ENCODE peak calls at places on chromosomes 6 and 20, in four cellular contexts. V is endodermal cell, P is K562, A is SK-N-SH. K is an unnamed sample. For H3K4me1, the result is how much of the 10 kb centered on the place peaks cover.

GRCh38 chr6:45619994-45620471 is 242.3 kb upstream of the SUPT3H start:
- DNase-seq in V (no peak), P (no peak), A (no peak), K (no peak)

GRCh38 chr6:158787395-158787794 is 31.8 kb downstream of the EZR start:
- DNase-seq in V (peak), P (no peak), A (no peak), K (no peak)

GRCh38 chr20:64111841-64112641 is 4.7 kb upstream of the NPBWR2 start:
- DNase-seq in V (peak), P (no peak), A (peak), K (no peak)

GRCh38 chr6:160116411-160116810 is 5.2 kb upstream of the SLC22A1 start:
- DNase-seq in V (no peak), P (no peak), A (no peak), K (no peak)

GRCh38 chr20:4483481-4483880 is 238.2 kb upstream of the PRND start:
- DNase-seq in V (no peak), P (no peak), A (no peak), K (no peak)

GRCh38 chr20:46056970-46057855 is 28.2 kb downstream of the SLC12A5 start:
- DNase-seq in V (peak), P (peak), A (no peak), K (peak)

GRCh38 chr6:89940225-89941027 is 46.2 kb downstream of the GJA10 start:
- DNase-seq in V (peak), P (peak), A (peak), K (peak)

GRCh38 chr6:77180367-77180766 is 282.9 kb downstream of the HTR1B start:
- DNase-seq in V (no peak), P (no peak), A (no peak), K (peak)

GRCh38 chr20:56630506-56631317 is 1.6 kb downstream of the TFAP2C start:
- DNase-seq in V (peak), P (no peak), A (peak), K (peak)

GRCh38 chr6:139820191-139820590 is 445.7 kb upstream of the CITED2 start:
- DNase-seq in V (no peak), P (no peak), A (no peak), K (no peak)

GRCh38 chr6:161161121-161161520 is 112.7 kb downstream of the AGPAT4 start:
- DNase-seq in V (no peak), P (no peak), A (no peak), K (no peak)

GRCh38 chr6:47698342-47698787 is at the start of gene ADGRF4:
- DNase-seq in V (no peak), P (no peak), A (no peak), K (no peak)

GRCh38 chr6:112225691-112226090 is 28.7 kb downstream of the LAMA4 start:
- DNase-seq in V (no peak), P (no peak), A (no peak), K (no peak)

GRCh38 chr20:6635034-6635736 is 132.3 kb upstream of the BMP2 start:
- DNase-seq in V (no peak), P (no peak), A (no peak), K (no peak)

GRCh38 chr6:157650801-157651200 is 172.2 kb upstream of the SNX9 start:
- DNase-seq in V (no peak), P (no peak), A (no peak), K (no peak)
- H3K4me1 ChIP-seq in V (under half), P (under half), A (under half), K (under half)

DNA sequence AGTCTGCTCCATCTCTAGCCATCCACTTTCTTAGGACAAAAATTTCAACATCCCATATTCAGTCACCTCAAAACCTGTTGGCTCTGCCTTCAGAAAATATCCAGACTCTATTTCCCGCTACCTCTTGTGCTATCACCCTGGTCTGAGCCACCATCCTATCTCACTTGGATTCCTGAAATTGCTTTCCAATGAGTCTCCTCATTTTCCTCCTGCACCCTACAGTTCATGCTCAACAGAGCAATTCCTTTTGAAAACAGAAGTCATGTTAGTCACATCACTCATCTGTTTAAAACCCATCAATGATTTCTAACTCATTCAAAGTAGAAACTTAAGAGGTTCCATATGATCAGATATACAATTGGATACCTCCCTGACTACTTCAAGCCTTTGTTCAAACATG is 229.9 kb downstream of the ADGRG6 start:
- DNase-seq in V (no peak), P (no peak), A (no peak), K (peak)
- H3K4me1 ChIP-seq in V (under half), P (under half), A (under half), K (under half)

GRCh38 chr6:63897459-63897858 is 261.9 kb downstream of the PHF3 start:
- DNase-seq in V (no peak), P (no peak), A (no peak), K (no peak)
- H3K4me1 ChIP-seq in V (under half), P (under half), A (under half), K (under half)

GRCh38 chr6:16729744-16730143 is 31.5 kb downstream of the ATXN1 start:
- DNase-seq in V (no peak), P (no peak), A (no peak), K (no peak)

GRCh38 chr6:16725145-16725864 is 36.0 kb downstream of the ATXN1 start:
- DNase-seq in V (no peak), P (no peak), A (no peak), K (no peak)

GRCh38 chr6:16729183-16729696 is 32.0 kb downstream of the ATXN1 start:
- DNase-seq in V (no peak), P (no peak), A (no peak), K (no peak)

GRCh38 chr6:16728513-16729182 is 32.6 kb downstream of the ATXN1 start:
- DNase-seq in V (no peak), P (no peak), A (no peak), K (no peak)

DNA sequence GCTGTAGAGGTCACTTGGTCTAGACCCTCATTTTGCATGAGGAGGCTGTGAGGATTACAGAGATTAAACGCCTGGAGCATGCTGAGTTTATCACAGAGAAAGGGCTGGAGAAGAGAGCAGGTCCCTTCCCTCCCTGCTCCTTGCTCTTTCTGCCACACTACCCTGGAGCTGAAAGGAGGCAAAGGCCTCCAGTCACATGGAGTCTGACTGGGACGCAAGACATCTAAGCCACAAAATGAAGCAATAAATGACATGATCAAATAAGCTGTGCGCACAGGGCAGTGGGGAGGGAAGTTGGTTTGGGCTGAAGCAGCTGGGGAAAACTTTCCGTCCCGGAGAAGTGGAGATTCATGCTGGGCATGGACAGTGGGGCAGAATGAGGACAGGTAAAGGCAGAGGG is 33.3 kb downstream of the ATXN1 start:
- DNase-seq in V (peak), P (no peak), A (no peak), K (peak)
- H3K4me1 ChIP-seq in V (under half), P (under half), A (half or more), K (under half)

GRCh38 chr20:48006036-48006833 is 221.0 kb upstream of the SULF2 start:
- DNase-seq in V (no peak), P (no peak), A (no peak), K (no peak)
- H3K4me1 ChIP-seq in V (under half), P (under half), A (under half), K (under half)

GRCh38 chr20:23151008-23151703 is 65.0 kb upstream of the CD93 start:
- DNase-seq in V (peak), P (no peak), A (no peak), K (no peak)
- H3K4me1 ChIP-seq in V (under half), P (half or more), A (under half), K (under half)

K was measured in mesendoderm.